ENCODE peak calls at places on chromosomes 11 and 22, in eight cellular contexts. W, E, H, A, J, M, U and V are unnamed samples.

GRCh38 chr22:48709453-48709852 is 1118.2 kb downstream of the BRD1 start:
- DNase-seq in W (peak), E (no peak), H (no peak), A (no peak), J (no peak), M (no peak), U (no peak), V (no peak)

GRCh38 chr11:69538840-69539239 is 57.4 kb downstream of the LINC01488 start:
- DNase-seq in W (peak), E (no peak), H (no peak), A (no peak), J (no peak), M (no peak), U (no peak), V (no peak)

GRCh38 chr22:45069925-45070324 is 60.1 kb upstream of the PHF21B start:
- DNase-seq in W (no peak), E (peak), H (no peak), A (no peak), J (no peak), M (no peak), U (peak), V (no peak)

GRCh38 chr11:95883381-95883780 is 40.5 kb downstream of the MTMR2 start:
- DNase-seq in W (no peak), E (no peak), H (no peak), A (no peak), J (no peak), M (no peak), U (no peak), V (no peak)

GRCh38 chr22:49296561-49296960 is 531.1 kb downstream of the BRD1 start:
- DNase-seq in W (peak), E (no peak), H (no peak), A (no peak), J (no peak), M (no peak), U (no peak), V (no peak)

GRCh38 chr11:100445231-100445735 is 241.8 kb upstream of the ARHGAP42 start:
- DNase-seq in W (no peak), E (peak), H (no peak), A (no peak), J (no peak), M (no peak), U (no peak), V (no peak)

GRCh38 chr11:10651579-10652361 is 41.8 kb downstream of the IRAG1 start:
- DNase-seq in W (peak), E (no peak), H (no peak), A (no peak), J (no peak), M (no peak), U (no peak), V (no peak)

GRCh38 chr11:74004694-74005615 is 3.9 kb downstream of the UCP3 start:
- DNase-seq in W (no peak), E (no peak), H (no peak), A (peak), J (no peak), M (no peak), U (peak), V (no peak)

GRCh38 chr22:37643225-37643847 is 3.9 kb downstream of the SH3BP1 start:
- DNase-seq in W (peak), E (peak), H (no peak), A (peak), J (peak), M (peak), U (peak), V (peak)

GRCh38 chr11:65047581-65048422 is 6.8 kb downstream of the SAC3D1 start:
- DNase-seq in W (no peak), E (no peak), H (no peak), A (no peak), J (peak), M (peak), U (peak), V (peak)

GRCh38 chr22:46592390-46592872 is 27.8 kb upstream of the GRAMD4 start:
- DNase-seq in W (no peak), E (no peak), H (no peak), A (peak), J (no peak), M (peak), U (peak), V (peak)

GRCh38 chr22:36644333-36644757 is 59.2 kb downstream of the CACNG2 start:
- DNase-seq in W (no peak), E (peak), H (peak), A (peak), J (no peak), M (no peak), U (peak), V (peak)

GRCh38 chr11:32259641-32260081 is 168.8 kb downstream of the RCN1 start:
- DNase-seq in W (peak), E (peak), H (no peak), A (peak), J (no peak), M (peak), U (peak), V (peak)

GRCh38 chr11:69215784-69216415 is 60.2 kb downstream of the SMIM38 start:
- DNase-seq in W (no peak), E (peak), H (no peak), A (no peak), J (no peak), M (no peak), U (no peak), V (no peak)

GRCh38 chr11:36456136-36456535 is 53.9 kb downstream of the TRAF6 start:
- DNase-seq in W (no peak), E (no peak), H (no peak), A (no peak), J (no peak), M (no peak), U (no peak), V (no peak)

GRCh38 chr22:20211409-20211996 is 56.6 kb downstream of the RTN4R start:
- DNase-seq in W (no peak), E (no peak), H (no peak), A (no peak), J (no peak), M (no peak), U (no peak), V (no peak)

GRCh38 chr11:96306600-96306932 is 36.4 kb downstream of the MAML2 start:
- DNase-seq in W (no peak), E (no peak), H (no peak), A (no peak), J (no peak), M (no peak), U (peak), V (no peak)

GRCh38 chr22:45802074-45802473 is 130.4 kb downstream of the ATXN10 start:
- DNase-seq in W (no peak), E (peak), H (no peak), A (no peak), J (no peak), M (no peak), U (no peak), V (no peak)

GRCh38 chr11:115144014-115144413 is 360.2 kb downstream of the CADM1 start:
- DNase-seq in W (no peak), E (no peak), H (no peak), A (no peak), J (no peak), M (no peak), U (no peak), V (no peak)

GRCh38 chr11:119347242-119347641 is 737 bp upstream of the MFRP start:
- DNase-seq in W (no peak), E (no peak), H (peak), A (no peak), J (no peak), M (no peak), U (no peak), V (no peak)

GRCh38 chr11:100849914-100850235 is 162.8 kb downstream of the ARHGAP42 start:
- DNase-seq in W (no peak), E (no peak), H (no peak), A (no peak), J (no peak), M (no peak), U (no peak), V (no peak)

GRCh38 chr11:111925953-111926352 is 7.2 kb downstream of the C11orf52 start:
- DNase-seq in W (no peak), E (no peak), H (no peak), A (no peak), J (peak), M (no peak), U (no peak), V (no peak)

GRCh38 chr11:119782021-119782420 is 53.0 kb upstream of the NECTIN1 start:
- DNase-seq in W (no peak), E (no peak), H (no peak), A (no peak), J (no peak), M (peak), U (no peak), V (no peak)

GRCh38 chr22:27531782-27532530 is 269.6 kb downstream of the MN1 start:
- DNase-seq in W (no peak), E (peak), H (peak), A (no peak), J (no peak), M (no peak), U (no peak), V (no peak)

GRCh38 chr11:125345706-125346561 is 150.1 kb downstream of the FEZ1 start:
- DNase-seq in W (peak), E (peak), H (peak), A (peak), J (peak), M (peak), U (peak), V (peak)

GRCh38 chr22:26426924-26427323 is 2.1 kb upstream of the ASPHD2 start:
- DNase-seq in W (no peak), E (no peak), H (no peak), A (no peak), J (no peak), M (no peak), U (no peak), V (no peak)

GRCh38 chr11:65444314-65445051 is 21.9 kb downstream of the NEAT1 start:
- DNase-seq in W (no peak), E (peak), H (no peak), A (no peak), J (peak), M (no peak), U (no peak), V (no peak)

GRCh38 chr11:9459573-9460321 is 1.1 kb upstream of the ZNF143 start:
- DNase-seq in W (peak), E (peak), H (no peak), A (peak), J (peak), M (no peak), U (peak), V (peak)

GRCh38 chr11:73538381-73538872 is 59.5 kb downstream of the FAM168A start:
- DNase-seq in W (no peak), E (no peak), H (no peak), A (peak), J (no peak), M (no peak), U (peak), V (peak)

GRCh38 chr11:74330065-74330858 is 18.8 kb upstream of the P4HA3 start:
- DNase-seq in W (no peak), E (peak), H (no peak), A (no peak), J (no peak), M (no peak), U (no peak), V (no peak)

GRCh38 chr11:35746356-35747153 is 84.0 kb downstream of the TRIM44 start:
- DNase-seq in W (no peak), E (no peak), H (no peak), A (no peak), J (no peak), M (no peak), U (no peak), V (peak)

GRCh38 chr11:128469220-128469619 is 118.1 kb downstream of the ETS1 start:
- DNase-seq in W (no peak), E (no peak), H (no peak), A (no peak), J (no peak), M (no peak), U (peak), V (peak)

GRCh38 chr11:74057251-74058151 is 48.6 kb upstream of the UCP3 start:
- DNase-seq in W (no peak), E (peak), H (no peak), A (no peak), J (no peak), M (no peak), U (no peak), V (no peak)

GRCh38 chr11:42234381-42235035 is 775.1 kb upstream of the LRRC4C start:
- DNase-seq in W (no peak), E (no peak), H (no peak), A (no peak), J (no peak), M (no peak), U (no peak), V (no peak)

GRCh38 chr22:45276507-45276906 is 8.2 kb upstream of the UPK3A start:
- DNase-seq in W (no peak), E (no peak), H (no peak), A (no peak), J (no peak), M (no peak), U (no peak), V (no peak)

GRCh38 chr11:96154802-96155520 is 188.0 kb downstream of the MAML2 start:
- DNase-seq in W (no peak), E (peak), H (no peak), A (no peak), J (no peak), M (no peak), U (no peak), V (no peak)

GRCh38 chr11:11701070-11701469 is 79.3 kb upstream of the GALNT18 start:
- DNase-seq in W (no peak), E (no peak), H (no peak), A (no peak), J (no peak), M (no peak), U (no peak), V (no peak)

GRCh38 chr11:65225284-65226102 is 36.3 kb upstream of the POLA2 start:
- DNase-seq in W (peak), E (peak), H (peak), A (peak), J (peak), M (peak), U (peak), V (peak)

GRCh38 chr11:48307760-48308386 is 1.9 kb downstream of the OR4S1 start:
- DNase-seq in W (no peak), E (peak), H (peak), A (peak), J (no peak), M (no peak), U (peak), V (peak)
- TF ChIP-seq CTCF in W (peak), E (peak), H (peak), A (peak), J (peak), M (peak), U (peak), V (peak)

GRCh38 chr22:17698948-17699347 is 60.4 kb downstream of the BCL2L13 start:
- DNase-seq in W (no peak), E (no peak), H (no peak), A (no peak), J (no peak), M (no peak), U (no peak), V (no peak)

GRCh38 chr22:17694752-17695151 is 56.2 kb downstream of the BCL2L13 start:
- DNase-seq in W (no peak), E (no peak), H (no peak), A (no peak), J (no peak), M (no peak), U (no peak), V (no peak)

GRCh38 chr22:17694193-17694592 is 55.6 kb downstream of the BCL2L13 start:
- DNase-seq in W (no peak), E (no peak), H (no peak), A (no peak), J (no peak), M (no peak), U (no peak), V (no peak)

GRCh38 chr22:17692841-17693240 is 54.3 kb downstream of the BCL2L13 start:
- DNase-seq in W (no peak), E (no peak), H (no peak), A (no peak), J (no peak), M (no peak), U (no peak), V (no peak)

GRCh38 chr22:17695986-17696385 is 57.4 kb downstream of the BCL2L13 start:
- DNase-seq in W (no peak), E (no peak), H (no peak), A (no peak), J (no peak), M (no peak), U (no peak), V (no peak)
- TF ChIP-seq CTCF in W (no peak), E (no peak), H (no peak), A (no peak), J (no peak), M (no peak), U (no peak), V (no peak)

DNA sequence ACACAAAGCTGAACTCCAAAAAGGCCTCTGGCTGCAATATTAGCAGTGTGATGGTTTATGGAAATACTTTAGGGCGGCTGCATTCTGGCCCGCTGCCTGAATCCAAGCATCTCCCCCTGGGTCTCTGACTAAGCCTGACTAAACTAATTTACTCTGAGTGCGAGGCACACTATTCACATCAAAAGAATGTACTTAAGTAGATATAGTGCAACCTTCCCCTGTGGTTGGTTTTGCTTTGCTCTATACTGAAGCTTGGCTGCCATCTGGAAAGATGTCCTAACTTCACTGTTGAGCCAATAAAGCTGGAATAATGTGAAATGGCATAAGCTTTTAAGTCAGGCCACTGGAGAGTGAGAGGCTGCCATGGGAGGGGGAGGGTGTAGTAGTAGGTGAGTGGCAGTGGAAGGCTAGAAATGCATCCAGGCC is 321.6 kb downstream of the AASDHPPT start:
- DNase-seq in W (no peak), E (peak), H (peak), A (no peak), J (peak), M (no peak), U (no peak), V (no peak)
- TF ChIP-seq CTCF in W (no peak), E (no peak), H (no peak), A (no peak), J (no peak), M (no peak), U (no peak), V (no peak)

GRCh38 chr22:43174941-43175531 is 11.9 kb downstream of the TTLL12 start:
- DNase-seq in W (no peak), E (no peak), H (no peak), A (no peak), J (no peak), M (no peak), U (no peak), V (no peak)
- TF ChIP-seq CTCF in W (no peak), E (peak), H (no peak), A (no peak), J (no peak), M (no peak), U (no peak), V (no peak)

DNA sequence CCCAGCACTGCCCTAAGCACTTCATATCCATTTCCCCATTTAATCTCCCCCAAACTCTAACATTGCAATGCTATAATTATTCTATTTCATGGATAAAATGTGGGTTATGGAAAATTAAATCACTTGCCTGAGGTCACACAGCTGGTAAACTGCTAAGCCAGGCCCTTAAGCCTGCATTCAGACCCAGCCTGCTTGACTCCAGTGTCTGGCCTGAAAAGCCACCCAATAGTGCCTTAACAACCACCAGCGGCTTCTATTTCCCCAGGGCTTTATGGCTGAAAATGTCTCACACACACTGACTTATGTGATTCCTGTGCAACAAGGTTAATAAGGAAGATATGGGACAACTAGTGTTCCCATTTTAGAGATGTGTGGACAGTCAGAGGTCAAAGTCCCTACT is 178.5 kb upstream of the SNX19 start:
- DNase-seq in W (no peak), E (no peak), H (no peak), A (no peak), J (no peak), M (no peak), U (no peak), V (no peak)
- TF ChIP-seq CTCF in W (no peak), E (no peak), H (no peak), A (no peak), J (no peak), M (no peak), U (no peak), V (no peak)

GRCh38 chr22:34976886-34977285 is 89.1 kb upstream of the ISX start:
- DNase-seq in W (no peak), E (no peak), H (no peak), A (no peak), J (no peak), M (no peak), U (no peak), V (no peak)

GRCh38 chr22:34975721-34976120 is 90.2 kb upstream of the ISX start:
- DNase-seq in W (no peak), E (peak), H (no peak), A (peak), J (no peak), M (no peak), U (no peak), V (no peak)

GRCh38 chr22:34973016-34973415 is 92.9 kb upstream of the ISX start:
- DNase-seq in W (no peak), E (no peak), H (no peak), A (no peak), J (no peak), M (no peak), U (no peak), V (no peak)

GRCh38 chr22:34973926-34974325 is 92.0 kb upstream of the ISX start:
- DNase-seq in W (no peak), E (no peak), H (no peak), A (no peak), J (no peak), M (no peak), U (no peak), V (no peak)

GRCh38 chr22:34976474-34976873 is 89.5 kb upstream of the ISX start:
- DNase-seq in W (no peak), E (no peak), H (no peak), A (peak), J (no peak), M (no peak), U (peak), V (no peak)
- TF ChIP-seq CTCF in W (no peak), E (no peak), H (no peak), A (no peak), J (no peak), M (no peak), U (no peak), V (no peak)

DNA sequence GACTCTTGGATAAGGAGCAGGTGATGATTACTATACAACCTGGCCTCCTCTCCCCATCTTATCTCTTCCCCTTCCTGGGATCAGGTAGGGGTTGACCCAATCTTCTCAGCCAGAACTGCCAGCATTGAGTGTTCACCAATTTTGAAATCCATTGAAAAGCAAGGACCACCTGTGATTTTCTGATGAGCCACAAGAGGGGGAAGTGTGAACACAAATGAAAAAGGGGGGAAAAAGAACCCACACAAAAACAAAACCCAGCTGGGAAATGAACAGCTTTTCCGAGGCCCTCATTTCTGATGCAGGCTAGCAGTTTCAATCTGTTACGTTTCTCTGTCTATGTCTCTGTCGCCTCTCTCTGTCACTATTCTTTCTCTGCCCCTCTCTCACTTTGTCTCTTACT is 161.9 kb downstream of the INSC start:
- DNase-seq in W (no peak), E (no peak), H (no peak), A (peak), J (no peak), M (no peak), U (no peak), V (no peak)
- TF ChIP-seq CTCF in W (peak), E (no peak), H (peak), A (peak), J (no peak), M (no peak), U (no peak), V (no peak)